ENCODE peak calls at places on chromosome 4, in nine cellular contexts. One of them, this sample, is unnamed.

GRCh38 chr4:186726440-186727148 is 2.9 kb upstream of the FAT1 start:
- DNase-seq in NCI-H2171 treated with DMSO at 0.1 percent for 48 hours: no peak
- DNase-seq in NCI-H2081: peak
- DNase-seq in T-cell: no peak
- DNase-seq in NCI-H2107: peak
- DNase-seq in neural crest cell: peak
- DNase-seq in NCI-H345: peak
- DNase-seq in activated T-cell treated with anti-CD3 and anti-CD28 coated beads for 48 hours: no peak
- DNase-seq in T-helper 1 cell: no peak
- DNase-seq in this sample: no peak

GRCh38 chr4:144714166-144714565 is 68.2 kb downstream of the HHIP start:
- DNase-seq in NCI-H2171 treated with DMSO at 0.1 percent for 48 hours: no peak
- DNase-seq in NCI-H2107: no peak
- DNase-seq in NCI-H2081: no peak
- DNase-seq in NCI-H345: no peak
- DNase-seq in activated T-cell treated with anti-CD3 and anti-CD28 coated beads for 48 hours: no peak
- DNase-seq in T-helper 1 cell: no peak
- DNase-seq in neural crest cell: no peak
- DNase-seq in T-cell: no peak
- DNase-seq in this sample: no peak

GRCh38 chr4:38868055-38868965 is 704 bp downstream of the FAM114A1 start:
- DNase-seq in T-helper 1 cell: no peak
- DNase-seq in activated T-cell treated with anti-CD3 and anti-CD28 coated beads for 48 hours: no peak
- DNase-seq in T-cell: no peak
- DNase-seq in neural crest cell: peak
- DNase-seq in NCI-H345: no peak
- DNase-seq in NCI-H2171 treated with DMSO at 0.1 percent for 48 hours: no peak
- DNase-seq in NCI-H2081: no peak
- DNase-seq in NCI-H2107: no peak
- DNase-seq in this sample: no peak

GRCh38 chr4:112036881-112037280 is 108.4 kb upstream of the FAM241A start:
- DNase-seq in T-helper 1 cell: no peak
- DNase-seq in NCI-H2107: no peak
- DNase-seq in neural crest cell: no peak
- DNase-seq in activated T-cell treated with anti-CD3 and anti-CD28 coated beads for 48 hours: no peak
- DNase-seq in NCI-H2171 treated with DMSO at 0.1 percent for 48 hours: no peak
- DNase-seq in NCI-H345: no peak
- DNase-seq in NCI-H2081: no peak
- DNase-seq in T-cell: no peak
- DNase-seq in this sample: no peak

GRCh38 chr4:55078987-55079386 is 46.4 kb downstream of the KDR start:
- DNase-seq in T-cell: no peak
- DNase-seq in NCI-H345: no peak
- DNase-seq in NCI-H2107: no peak
- DNase-seq in activated T-cell treated with anti-CD3 and anti-CD28 coated beads for 48 hours: no peak
- DNase-seq in NCI-H2081: no peak
- DNase-seq in neural crest cell: no peak
- DNase-seq in T-helper 1 cell: no peak
- DNase-seq in NCI-H2171 treated with DMSO at 0.1 percent for 48 hours: no peak
- DNase-seq in this sample: no peak

GRCh38 chr4:153655004-153655541 is 29.0 kb upstream of the TLR2 start:
- DNase-seq in T-cell: no peak
- DNase-seq in NCI-H2107: no peak
- DNase-seq in NCI-H345: no peak
- DNase-seq in activated T-cell treated with anti-CD3 and anti-CD28 coated beads for 48 hours: no peak
- DNase-seq in neural crest cell: no peak
- DNase-seq in NCI-H2081: no peak
- DNase-seq in NCI-H2171 treated with DMSO at 0.1 percent for 48 hours: no peak
- DNase-seq in T-helper 1 cell: no peak
- DNase-seq in this sample: no peak

GRCh38 chr4:54746228-54746627 is 88.5 kb downstream of the KIT start:
- DNase-seq in neural crest cell: no peak
- DNase-seq in T-helper 1 cell: no peak
- DNase-seq in T-cell: no peak
- DNase-seq in NCI-H2171 treated with DMSO at 0.1 percent for 48 hours: no peak
- DNase-seq in NCI-H345: no peak
- DNase-seq in NCI-H2081: no peak
- DNase-seq in activated T-cell treated with anti-CD3 and anti-CD28 coated beads for 48 hours: no peak
- DNase-seq in NCI-H2107: peak
- DNase-seq in this sample: no peak

GRCh38 chr4:124887738-124888137 is 175.2 kb upstream of the ANKRD50 start:
- DNase-seq in NCI-H2107: no peak
- DNase-seq in NCI-H2171 treated with DMSO at 0.1 percent for 48 hours: no peak
- DNase-seq in T-helper 1 cell: no peak
- DNase-seq in neural crest cell: no peak
- DNase-seq in T-cell: no peak
- DNase-seq in NCI-H345: no peak
- DNase-seq in NCI-H2081: no peak
- DNase-seq in activated T-cell treated with anti-CD3 and anti-CD28 coated beads for 48 hours: no peak
- DNase-seq in this sample: no peak

GRCh38 chr4:36863601-36864000 is 380.9 kb upstream of the NWD2 start:
- DNase-seq in NCI-H345: no peak
- DNase-seq in NCI-H2171 treated with DMSO at 0.1 percent for 48 hours: no peak
- DNase-seq in NCI-H2081: no peak
- DNase-seq in T-helper 1 cell: no peak
- DNase-seq in NCI-H2107: no peak
- DNase-seq in activated T-cell treated with anti-CD3 and anti-CD28 coated beads for 48 hours: no peak
- DNase-seq in T-cell: no peak
- DNase-seq in neural crest cell: no peak
- DNase-seq in this sample: no peak

GRCh38 chr4:1417522-1418390 is 11.5 kb upstream of the NKX1-1 start:
- DNase-seq in NCI-H2081: no peak
- DNase-seq in neural crest cell: no peak
- DNase-seq in NCI-H345: no peak
- DNase-seq in T-helper 1 cell: no peak
- DNase-seq in NCI-H2107: no peak
- DNase-seq in T-cell: no peak
- DNase-seq in activated T-cell treated with anti-CD3 and anti-CD28 coated beads for 48 hours: no peak
- DNase-seq in NCI-H2171 treated with DMSO at 0.1 percent for 48 hours: no peak
- DNase-seq in this sample: no peak